ENCODE peak calls at places on chromosomes 1 and 21, in five cellular contexts. F is AG10803, W is AML-193, R is HFF-Myc, J is Kasumi-1. G is an unnamed sample.

GRCh38 chr1:78427506-78427905 is 63.3 kb upstream of the PTGFR start:
- DNase-seq in R (no peak), W (no peak), F (no peak), J (peak), G (no peak)

GRCh38 chr1:115239148-115239820 is 98.8 kb downstream of the NGF start:
- DNase-seq in W (no peak), J (no peak), F (peak), R (no peak), G (no peak)

GRCh38 chr21:18340387-18340942 is 63.1 kb downstream of the TMPRSS15 start:
- DNase-seq in W (no peak), F (no peak), R (no peak), J (no peak), G (no peak)

GRCh38 chr1:83746234-83746633 is 252.7 kb downstream of the TTLL7 start:
- DNase-seq in F (no peak), J (no peak), W (no peak), R (no peak), G (no peak)

GRCh38 chr1:162056043-162056442 is 13.4 kb upstream of the NOS1AP start:
- DNase-seq in J (peak), F (peak), R (peak), W (peak), G (peak)

GRCh38 chr1:176206006-176206960 is 803 bp downstream of the COP1 start:
- DNase-seq in R (no peak), J (peak), W (peak), F (peak), G (no peak)

GRCh38 chr1:25430073-25430665 is 528 bp upstream of the MACO1 start:
- DNase-seq in R (no peak), F (peak), W (peak), J (peak), G (peak)

GRCh38 chr1:85577421-85578320 is 2.9 kb upstream of the CCN1 start:
- DNase-seq in R (peak), J (no peak), F (no peak), W (no peak), G (no peak)

GRCh38 chr1:90313756-90314155 is 318.8 kb downstream of the ZNF326 start:
- DNase-seq in W (no peak), F (no peak), J (no peak), R (no peak), G (no peak)

GRCh38 chr1:51422367-51423097 is 92.2 kb upstream of the TTC39A start:
- DNase-seq in W (no peak), J (no peak), R (no peak), F (no peak), G (no peak)

GRCh38 chr1:41006942-41007865 is 14.3 kb downstream of the SLFNL1 start:
- DNase-seq in J (no peak), W (no peak), F (peak), R (no peak), G (no peak)

GRCh38 chr1:94843430-94843829 is 23.3 kb downstream of the SLC44A3 start:
- DNase-seq in W (no peak), F (no peak), J (no peak), R (no peak), G (no peak)

GRCh38 chr1:150151291-150152181 is 1.8 kb downstream of the PLEKHO1 start:
- DNase-seq in J (peak), R (no peak), F (peak), W (no peak), G (peak)

GRCh38 chr1:216502528-216503162 is 79.4 kb upstream of the USH2A start:
- DNase-seq in F (no peak), J (no peak), W (no peak), R (no peak), G (no peak)

GRCh38 chr1:8821084-8821483 is 3.6 kb upstream of the RERE start:
- DNase-seq in F (no peak), J (peak), R (no peak), W (no peak), G (no peak)

GRCh38 chr1:25017436-25018109 is 87.5 kb upstream of the RUNX3 start:
- DNase-seq in J (no peak), W (no peak), F (peak), R (no peak), G (no peak)

GRCh38 chr1:107162745-107163144 is 21.9 kb downstream of the NTNG1 start:
- DNase-seq in J (no peak), F (no peak), W (no peak), R (no peak), G (no peak)

GRCh38 chr1:234611153-234611798 is 1.3 kb upstream of the IRF2BP2 start:
- DNase-seq in F (peak), W (peak), J (peak), R (no peak), G (peak)

GRCh38 chr1:39969048-39969447 is 14.1 kb downstream of the MFSD2A start:
- DNase-seq in R (no peak), F (no peak), J (no peak), W (no peak), G (no peak)

GRCh38 chr1:211118407-211119102 is 15.4 kb downstream of the KCNH1 start:
- DNase-seq in F (peak), R (no peak), W (no peak), J (no peak), G (no peak)

GRCh38 chr1:222844108-222844779 is 29.4 kb downstream of the DISP1 start:
- DNase-seq in W (no peak), R (peak), J (no peak), F (peak), G (no peak)

GRCh38 chr1:168135982-168136708 is 585 bp downstream of the GPR161 start:
- DNase-seq in J (no peak), F (no peak), R (no peak), W (no peak), G (peak)

GRCh38 chr1:214280386-214281029 is 451 bp upstream of the SMYD2 start:
- DNase-seq in F (peak), R (no peak), W (peak), J (peak), G (no peak)

GRCh38 chr1:108661030-108661609 is at the start of gene HENMT1:
- DNase-seq in R (peak), F (peak), J (peak), W (peak), G (peak)

GRCh38 chr1:162070094-162070748 is 730 bp downstream of the NOS1AP start:
- DNase-seq in W (no peak), R (no peak), F (no peak), J (no peak), G (peak)

GRCh38 chr1:176854725-176855433 is 309.6 kb downstream of the ASTN1 start:
- DNase-seq in F (no peak), W (no peak), J (no peak), R (no peak), G (no peak)

GRCh38 chr1:65791396-65791795 is 1.3 kb upstream of the PDE4B start:
- DNase-seq in F (peak), R (no peak), J (no peak), W (peak), G (no peak)

GRCh38 chr1:176066709-176067108 is 140.4 kb downstream of the COP1 start:
- DNase-seq in R (no peak), W (no peak), F (no peak), J (no peak), G (no peak)

GRCh38 chr1:182268659-182269058 is 122.9 kb downstream of the GLUL start:
- DNase-seq in W (peak), R (no peak), J (peak), F (no peak), G (no peak)

GRCh38 chr1:28417441-28418277 is 48.1 kb downstream of the PHACTR4 start:
- DNase-seq in W (peak), R (no peak), F (peak), J (no peak), G (no peak)

GRCh38 chr1:168202941-168203654 is 22.7 kb upstream of the SFT2D2 start:
- DNase-seq in R (peak), J (no peak), F (peak), W (no peak), G (no peak)

GRCh38 chr1:116569776-116570357 is 959 bp downstream of the CD58 start:
- DNase-seq in F (no peak), R (no peak), J (no peak), W (peak), G (no peak)

GRCh38 chr1:21937372-21938121 is 437 bp upstream of the HSPG2 start:
- DNase-seq in J (peak), F (peak), R (no peak), W (peak), G (peak)

GRCh38 chr1:1573843-1574720 is 581 bp downstream of the SSU72 start:
- DNase-seq in W (peak), J (peak), R (no peak), F (peak), G (peak)

GRCh38 chr1:204313675-204314074 is 46.1 kb downstream of the PLEKHA6 start:
- DNase-seq in J (no peak), W (no peak), R (no peak), F (no peak), G (no peak)

GRCh38 chr21:26835027-26835713 is 10.0 kb downstream of the ADAMTS1 start:
- DNase-seq in R (no peak), W (no peak), F (peak), J (peak), G (no peak)

GRCh38 chr1:16139473-16139962 is 16.4 kb downstream of the EPHA2 start:
- DNase-seq in J (no peak), F (peak), R (peak), W (no peak), G (no peak)

GRCh38 chr1:86487131-86487804 is 18.5 kb downstream of the CLCA1 start:
- DNase-seq in F (peak), R (peak), J (no peak), W (no peak), G (no peak)

GRCh38 chr1:227869281-227869842 is 53.9 kb downstream of the PRSS38 start:
- DNase-seq in R (peak), W (no peak), F (peak), J (no peak), G (no peak)